ENCODE peak calls at places on chromosome 4, in four cellular contexts. G is MM.1S, C is Peyer's patch, E is GM23338. R is an unnamed sample.

GRCh38 chr4:188270273-188271069 is 131.2 kb downstream of the TRIML1 start:
- DNase-seq in C (no peak), E (no peak), G (no peak), R (no peak)

GRCh38 chr4:18917689-18918088 is 896.1 kb upstream of the LCORL start:
- DNase-seq in G (no peak), C (no peak), E (no peak), R (no peak)

GRCh38 chr4:113826431-113826830 is 64.9 kb upstream of the CAMK2D start:
- DNase-seq in C (no peak), E (no peak), G (no peak), R (no peak)

GRCh38 chr4:100849319-100849718 is 331.5 kb upstream of the EMCN start:
- DNase-seq in G (no peak), E (no peak), C (no peak), R (no peak)

GRCh38 chr4:26619784-26620183 is 35.9 kb downstream of the TBC1D19 start:
- DNase-seq in E (no peak), C (no peak), G (no peak), R (no peak)

GRCh38 chr4:23717528-23718248 is 172.2 kb downstream of the PPARGC1A start:
- DNase-seq in C (no peak), G (peak; percentile 23), E (peak; percentile 60), R (no peak)

GRCh38 chr4:96913437-96914075 is 1073.7 kb downstream of the PDHA2 start:
- DNase-seq in E (no peak), C (no peak), G (no peak), R (no peak)

GRCh38 chr4:3302164-3302785 is 9.5 kb downstream of the RGS12 start:
- DNase-seq in G (no peak), C (peak; percentile 71), E (no peak), R (no peak)

GRCh38 chr4:3773552-3774001 is 7.4 kb downstream of the ADRA2C start:
- DNase-seq in G (no peak), C (no peak), E (no peak), R (no peak)

GRCh38 chr4:149980941-149981340 is 97.3 kb upstream of the DCLK2 start:
- DNase-seq in E (peak; percentile 59), G (peak; percentile 62), C (peak; percentile 20), R (peak; percentile 29)

GRCh38 chr4:10584042-10584441 is 100.5 kb downstream of the CLNK start:
- DNase-seq in C (no peak), E (no peak), G (peak; percentile 33), R (no peak)

GRCh38 chr4:3416821-3417221 is 24.9 kb upstream of the HGFAC start:
- DNase-seq in G (no peak), E (no peak), C (no peak), R (peak; percentile 18)

GRCh38 chr4:163651761-163652160 is 157.3 kb downstream of the TMA16 start:
- DNase-seq in C (no peak), E (no peak), G (no peak), R (peak; percentile 20)

GRCh38 chr4:6963139-6963611 is 53.5 kb downstream of the TBC1D14 start:
- DNase-seq in C (peak; percentile 56), G (no peak), E (no peak), R (no peak)

GRCh38 chr4:16034010-16034829 is 49.6 kb downstream of the PROM1 start:
- DNase-seq in E (no peak), G (no peak), C (no peak), R (no peak)

GRCh38 chr4:113979973-113980615 is 647 bp upstream of the ARSJ start:
- DNase-seq in C (no peak), G (no peak), E (peak; percentile 82), R (no peak)

GRCh38 chr4:182877326-182877883 is 39.8 kb downstream of the DCTD start:
- DNase-seq in C (no peak), G (no peak), E (peak; percentile 50), R (no peak)

DNA sequence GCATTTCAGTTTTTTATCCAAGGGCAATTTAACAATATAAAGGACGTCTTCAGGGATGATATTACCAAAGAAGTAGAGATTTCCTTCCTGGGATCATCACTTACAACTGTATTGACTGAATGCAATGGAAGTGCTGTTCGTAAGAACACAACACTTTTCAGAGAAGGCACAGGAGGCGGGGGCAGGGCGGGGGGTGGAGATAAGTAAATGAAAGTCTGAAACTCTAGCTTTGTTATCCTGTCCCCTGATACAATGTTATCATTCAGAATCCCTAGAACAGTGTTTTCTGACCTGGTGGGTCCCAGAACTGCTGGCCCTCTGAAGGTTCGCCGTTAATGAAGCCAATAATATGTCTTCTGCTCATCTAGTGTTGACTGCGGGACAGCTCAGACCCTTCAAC is 124.6 kb downstream of the NSUN7 start:
- DNase-seq in G (no peak), C (no peak), E (no peak), R (no peak)
- H3K4me1 ChIP-seq in G (no peaks in the 10 kb centered on the region), C (no peaks in the 10 kb centered on the region), E (peaks cover 10% of the 10 kb centered on the region), R (no peaks in the 10 kb centered on the region)

DNA sequence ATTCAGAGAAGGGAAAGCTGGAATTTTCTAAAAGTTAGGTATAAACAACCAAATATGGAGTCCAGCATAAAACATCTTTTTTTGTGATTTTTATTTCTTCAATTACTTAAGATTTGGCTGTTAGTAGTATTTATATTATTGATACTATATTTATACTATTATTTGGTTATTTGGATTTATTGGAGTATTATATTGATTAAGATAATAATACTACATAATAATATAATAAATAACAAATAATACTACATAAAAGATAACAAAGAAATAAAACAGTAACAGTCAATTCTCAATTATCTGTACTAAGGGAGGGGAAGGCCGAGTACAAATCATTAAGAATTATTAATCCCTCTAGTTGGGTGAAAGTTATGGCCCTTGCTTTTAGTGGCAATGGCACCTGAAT is 66.0 kb upstream of the IRF2 start:
- DNase-seq in G (no peak), E (no peak), C (no peak), R (no peak)
- TF ChIP-seq CTCF in G (no peak), E (no peak), C (no peak), R (no peak)

GRCh38 chr4:70737409-70737808 is 15.6 kb downstream of the RUFY3 start:
- DNase-seq in C (no peak), E (no peak), G (no peak), R (no peak)

GRCh38 chr4:70734971-70735370 is 13.2 kb downstream of the RUFY3 start:
- DNase-seq in C (no peak), E (no peak), G (no peak), R (no peak)

GRCh38 chr4:70734168-70734954 is 12.6 kb downstream of the RUFY3 start:
- DNase-seq in C (peak; percentile 52), G (peak; percentile 91), E (no peak), R (no peak)

GRCh38 chr4:70739496-70740337 is 18.0 kb downstream of the RUFY3 start:
- DNase-seq in C (no peak), E (peak; percentile 21), G (no peak), R (no peak)

GRCh38 chr4:70737006-70737405 is 15.2 kb downstream of the RUFY3 start:
- DNase-seq in G (peak; percentile 72), C (no peak), E (no peak), R (no peak)
- H3K27ac ChIP-seq in G (no peak overlapping the region), C (no peak overlapping the region), E (no peak overlapping the region), R (no peak overlapping the region)

GRCh38 chr4:153533387-153533786 is 67.2 kb downstream of the TMEM131L start:
- DNase-seq in G (no peak), E (no peak), C (no peak), R (no peak)
- H3K4me1 ChIP-seq in G (peaks cover 9% of the 10 kb centered on the region), E (peaks cover 63% of the 10 kb centered on the region), C (no peaks in the 10 kb centered on the region), R (peaks cover 77% of the 10 kb centered on the region)

GRCh38 chr4:111847256-111848108 is 297.8 kb upstream of the FAM241A start:
- DNase-seq in G (no peak), E (peak; percentile 53), C (no peak), R (no peak)
- TF ChIP-seq CTCF in G (no peak), E (peak; percentile 35), C (no peak), R (no peak)

GRCh38 chr4:168879178-168879577 is 130.9 kb downstream of the CBR4 start:
- DNase-seq in E (no peak), C (no peak), G (no peak), R (no peak)

GRCh38 chr4:168877407-168877778 is 132.7 kb downstream of the CBR4 start:
- DNase-seq in G (no peak), C (no peak), E (peak; percentile 39), R (no peak)

GRCh38 chr4:168874083-168874482 is 136.0 kb downstream of the CBR4 start:
- DNase-seq in E (no peak), G (no peak), C (no peak), R (no peak)

GRCh38 chr4:168877779-168878491 is 132.1 kb downstream of the CBR4 start:
- DNase-seq in C (no peak), G (no peak), E (peak; percentile 77), R (peak; percentile 53)

DNA sequence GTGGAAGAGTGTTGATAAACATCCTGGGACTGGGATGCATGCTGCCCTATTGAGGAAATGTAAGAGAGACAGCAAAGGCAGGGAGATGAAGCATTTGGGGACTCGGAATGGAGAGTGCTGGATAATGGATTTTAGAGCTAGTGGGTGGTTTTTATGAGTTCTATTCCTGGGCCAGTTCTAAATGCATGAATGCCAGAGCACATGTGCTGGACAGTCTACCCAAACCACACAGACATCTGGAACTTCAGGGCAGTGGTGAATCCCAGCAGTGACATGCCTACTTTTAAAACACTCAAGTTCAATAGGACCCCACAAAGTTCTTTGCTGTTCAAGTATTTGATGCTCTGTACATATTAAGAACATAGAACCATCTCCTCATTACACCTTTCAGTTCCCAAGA is 133.9 kb downstream of the CBR4 start:
- DNase-seq in G (no peak), C (no peak), E (no peak), R (no peak)
- H3K27ac ChIP-seq in G (no peak overlapping the region), C (peak overlapping the region; percentile 68), E (no peak overlapping the region), R (no peak overlapping the region)

GRCh38 chr4:159151701-159152100 is 48.8 kb downstream of the RAPGEF2 start:
- DNase-seq in G (no peak), C (no peak), E (no peak), R (no peak)
- H3K4me1 ChIP-seq in G (peaks cover 19% of the 10 kb centered on the region), C (no peaks in the 10 kb centered on the region), E (peaks cover 34% of the 10 kb centered on the region), R (peaks cover 13% of the 10 kb centered on the region)

DNA sequence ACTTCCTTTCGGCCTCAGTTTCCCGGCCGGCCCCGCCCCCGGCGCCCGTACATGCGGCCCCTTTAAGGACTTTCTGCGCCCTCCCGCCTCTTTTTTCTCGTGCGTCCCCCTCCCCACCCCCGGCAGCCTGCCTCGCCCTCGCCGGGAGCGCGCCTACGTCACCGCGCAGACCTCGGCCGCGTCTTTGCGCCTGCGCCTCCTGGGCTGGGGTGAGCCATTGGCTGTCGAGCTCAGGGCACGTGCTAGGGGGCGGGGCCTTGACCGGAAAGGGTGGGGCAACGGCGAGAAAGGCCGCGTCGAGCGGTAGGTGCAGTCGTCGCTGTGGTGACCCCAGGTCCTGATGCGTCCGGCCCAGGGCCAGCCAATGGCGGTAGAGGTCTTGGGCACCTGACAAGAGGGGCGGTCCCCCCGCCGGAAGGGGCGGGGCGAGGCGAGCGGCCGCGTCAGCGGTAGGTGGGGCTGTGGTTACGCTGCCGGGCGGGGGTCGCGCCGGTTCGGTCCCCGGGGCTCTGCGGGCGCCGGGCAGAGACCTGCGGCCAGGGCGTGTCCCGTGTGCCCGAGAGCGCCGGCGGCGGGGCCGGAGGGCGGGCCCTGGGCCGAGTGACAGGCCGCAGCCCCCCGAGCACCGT is at the start of gene UVSSA:
- DNase-seq in G (peak; percentile 99), E (peak; percentile 99), C (peak; percentile 100), R (peak; percentile 100)
- TF ChIP-seq CTCF in G (no peak), E (no peak), C (no peak), R (no peak)

R was measured in heart left ventricle.